ENCODE peak calls at places on chromosomes 5 and 9, in seven cellular contexts. O, C, V, W, P, Q and J are unnamed samples.

GRCh38 chr5:107218457-107219193 is 452.1 kb downstream of the EFNA5 start:
- DNase-seq in W (no peak), O (no peak), C (no peak), Q (no peak), P (no peak), V (no peak), J (peak)

GRCh38 chr5:179312557-179313235 is 32.6 kb downstream of the ADAMTS2 start:
- DNase-seq in V (no peak), O (no peak), C (peak), Q (no peak), W (no peak), P (peak), J (no peak)

GRCh38 chr9:114775121-114775520 is 30.7 kb downstream of the TNFSF15 start:
- DNase-seq in P (no peak), O (no peak), Q (no peak), V (no peak), W (no peak), C (no peak), J (no peak)

GRCh38 chr5:55036477-55036876 is 12.4 kb downstream of the GZMK start:
- DNase-seq in O (no peak), Q (no peak), P (no peak), W (no peak), V (no peak), C (no peak), J (no peak)

GRCh38 chr9:123959787-123960186 is 29.9 kb upstream of the DENND1A start:
- DNase-seq in O (no peak), Q (no peak), C (no peak), W (no peak), P (no peak), V (no peak), J (no peak)

GRCh38 chr5:29263836-29264235 is 1929.7 kb upstream of the CDH6 start:
- DNase-seq in C (no peak), V (no peak), Q (no peak), W (no peak), O (no peak), P (no peak), J (no peak)

GRCh38 chr9:138067594-138068367 is 190.2 kb downstream of the CACNA1B start:
- DNase-seq in C (peak), Q (no peak), P (peak), W (no peak), O (peak), V (no peak), J (no peak)

GRCh38 chr5:74665246-74665645 is 19.8 kb upstream of the HEXB start:
- DNase-seq in V (no peak), W (no peak), P (no peak), C (no peak), O (no peak), Q (no peak), J (no peak)

GRCh38 chr9:72960446-72960845 is 7.6 kb upstream of the ALDH1A1 start:
- DNase-seq in V (no peak), W (no peak), P (no peak), C (no peak), Q (no peak), O (no peak), J (no peak)

GRCh38 chr5:14492341-14492964 is 89.1 kb upstream of the OTULINL start:
- DNase-seq in Q (no peak), P (no peak), V (no peak), C (no peak), W (no peak), O (no peak), J (no peak)

GRCh38 chr9:80885894-80886293 is 803.5 kb downstream of the TLE1 start:
- DNase-seq in W (peak), O (no peak), V (no peak), Q (no peak), C (no peak), P (no peak), J (peak)

GRCh38 chr9:104700306-104700705 is 6.0 kb downstream of the OR13D1 start:
- DNase-seq in O (no peak), Q (peak), V (no peak), C (no peak), W (no peak), P (no peak), J (no peak)

GRCh38 chr5:34529581-34530331 is 126.4 kb upstream of the RAI14 start:
- DNase-seq in W (no peak), C (no peak), O (peak), Q (no peak), V (no peak), P (no peak), J (no peak)

GRCh38 chr5:14036947-14037346 is 92.5 kb upstream of the DNAH5 start:
- DNase-seq in W (no peak), C (no peak), V (no peak), P (no peak), Q (no peak), O (no peak), J (no peak)

GRCh38 chr9:115086461-115086860 is 31.5 kb downstream of the TNC start:
- DNase-seq in V (no peak), P (no peak), W (no peak), O (no peak), C (no peak), Q (no peak), J (no peak)

GRCh38 chr9:15531380-15531779 is 20.6 kb upstream of the PSIP1 start:
- DNase-seq in W (no peak), P (no peak), Q (no peak), O (no peak), V (no peak), C (no peak), J (no peak)

GRCh38 chr5:119706049-119706448 is 76.7 kb downstream of the FAM170A start:
- DNase-seq in V (no peak), O (no peak), Q (no peak), C (no peak), P (no peak), W (no peak), J (no peak)

GRCh38 chr5:138353550-138353893 is 1.0 kb downstream of the KDM3B start:
- DNase-seq in P (no peak), O (no peak), V (peak), W (no peak), C (no peak), Q (no peak), J (no peak)

GRCh38 chr9:131098391-131099087 is 2.2 kb downstream of the AIF1L start:
- DNase-seq in W (no peak), V (no peak), C (no peak), Q (no peak), P (no peak), O (no peak), J (no peak)

GRCh38 chr5:26894719-26895263 is 143.6 kb downstream of the CDH9 start:
- DNase-seq in V (no peak), C (no peak), Q (no peak), W (no peak), O (no peak), P (no peak), J (no peak)

GRCh38 chr5:80124519-80124918 is 89.4 kb downstream of the THBS4 start:
- DNase-seq in O (no peak), V (no peak), P (no peak), Q (no peak), C (no peak), W (no peak), J (no peak)
- TF ChIP-seq POLR2AphosphoS5 in O (no peak), V (no peak), P (no peak), Q (no peak), C (no peak), W (no peak), J (no peak)

DNA sequence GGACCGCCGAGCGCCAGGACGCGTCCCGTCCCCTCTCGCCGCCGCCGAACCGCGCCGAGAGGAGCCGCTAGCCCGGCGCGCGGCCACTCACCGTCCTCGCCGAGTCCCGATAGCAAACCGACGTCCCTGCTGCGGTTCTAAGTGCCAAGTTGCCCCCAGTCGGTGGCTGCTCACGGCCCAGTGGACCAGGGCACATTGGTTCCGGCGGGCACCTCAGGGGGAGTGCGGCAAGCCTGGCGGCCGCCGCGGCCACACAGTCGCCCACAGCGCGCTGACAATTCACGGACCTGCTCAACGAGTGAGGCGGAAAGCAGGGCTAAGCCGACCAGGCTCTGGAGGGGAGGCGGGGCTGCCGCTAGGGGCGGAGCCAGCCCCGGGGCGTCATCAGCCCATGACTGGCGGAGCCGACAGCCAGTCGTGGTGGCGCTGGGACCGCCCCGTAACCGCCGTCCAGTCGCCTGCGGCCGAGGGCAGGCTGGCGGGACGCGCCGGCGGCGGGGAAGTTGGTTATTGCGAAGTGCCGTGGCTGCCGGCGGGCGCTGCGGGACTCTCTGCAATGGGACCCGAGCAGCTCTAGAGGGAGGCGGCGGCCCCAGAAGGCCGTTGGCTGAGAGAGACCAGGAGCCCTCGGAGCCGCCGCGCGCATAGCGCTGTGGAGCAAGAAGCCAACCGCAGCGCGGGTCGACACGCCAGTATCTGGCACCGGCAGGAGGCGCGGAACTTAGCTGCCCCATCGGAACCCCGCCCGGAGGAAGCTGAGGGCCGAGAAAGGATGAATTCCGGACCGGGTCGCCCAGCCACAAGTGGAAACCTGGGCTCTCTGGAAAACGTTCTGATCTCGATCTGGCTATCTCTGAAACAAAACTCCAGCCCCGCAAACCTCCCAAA is at the start of gene MARCHF3:
- DNase-seq in V (peak), W (peak), P (peak), Q (peak), C (peak), O (peak), J (peak)
- TF ChIP-seq POLR2AphosphoS5 in V (peak), W (peak), P (peak), Q (peak), C (peak), O (peak), J (peak)

DNA sequence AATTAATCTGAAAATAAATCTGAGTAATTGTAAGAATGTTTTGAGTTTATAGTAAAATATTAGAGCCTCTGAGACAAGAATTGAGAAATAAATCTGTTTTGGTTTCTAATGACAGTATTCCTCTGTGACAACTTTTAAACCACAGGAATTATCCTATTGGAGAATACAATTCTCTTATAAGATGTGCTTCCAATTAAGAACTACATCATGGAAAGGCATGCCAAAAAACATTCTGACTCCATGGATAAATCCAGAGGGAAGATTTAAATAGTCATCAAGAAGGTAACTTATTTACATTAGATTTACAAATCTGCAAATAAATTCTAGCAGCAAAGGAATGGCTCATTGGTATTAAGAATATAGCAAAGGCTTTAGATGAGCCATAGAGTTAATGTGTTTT is 178.3 kb upstream of the ACOT12 start:
- DNase-seq in O (no peak), P (no peak), Q (no peak), W (no peak), V (no peak), C (no peak), J (no peak)
- TF ChIP-seq POLR2AphosphoS5 in O (no peak), P (no peak), Q (no peak), W (no peak), V (no peak), C (no peak), J (no peak)

GRCh38 chr9:95507456-95508241 is 9.1 kb downstream of the PTCH1 start:
- DNase-seq in C (no peak), Q (peak), V (peak), W (no peak), O (peak), P (peak), J (no peak)

GRCh38 chr9:95510610-95511231 is 6.0 kb downstream of the PTCH1 start:
- DNase-seq in C (peak), W (peak), Q (peak), V (peak), O (peak), P (peak), J (peak)

GRCh38 chr9:95508242-95508967 is 8.4 kb downstream of the PTCH1 start:
- DNase-seq in C (no peak), O (no peak), Q (no peak), P (no peak), W (no peak), V (peak), J (no peak)

GRCh38 chr9:95509851-95510529 is 6.8 kb downstream of the PTCH1 start:
- DNase-seq in W (no peak), V (no peak), P (no peak), C (no peak), Q (no peak), O (no peak), J (no peak)

DNA sequence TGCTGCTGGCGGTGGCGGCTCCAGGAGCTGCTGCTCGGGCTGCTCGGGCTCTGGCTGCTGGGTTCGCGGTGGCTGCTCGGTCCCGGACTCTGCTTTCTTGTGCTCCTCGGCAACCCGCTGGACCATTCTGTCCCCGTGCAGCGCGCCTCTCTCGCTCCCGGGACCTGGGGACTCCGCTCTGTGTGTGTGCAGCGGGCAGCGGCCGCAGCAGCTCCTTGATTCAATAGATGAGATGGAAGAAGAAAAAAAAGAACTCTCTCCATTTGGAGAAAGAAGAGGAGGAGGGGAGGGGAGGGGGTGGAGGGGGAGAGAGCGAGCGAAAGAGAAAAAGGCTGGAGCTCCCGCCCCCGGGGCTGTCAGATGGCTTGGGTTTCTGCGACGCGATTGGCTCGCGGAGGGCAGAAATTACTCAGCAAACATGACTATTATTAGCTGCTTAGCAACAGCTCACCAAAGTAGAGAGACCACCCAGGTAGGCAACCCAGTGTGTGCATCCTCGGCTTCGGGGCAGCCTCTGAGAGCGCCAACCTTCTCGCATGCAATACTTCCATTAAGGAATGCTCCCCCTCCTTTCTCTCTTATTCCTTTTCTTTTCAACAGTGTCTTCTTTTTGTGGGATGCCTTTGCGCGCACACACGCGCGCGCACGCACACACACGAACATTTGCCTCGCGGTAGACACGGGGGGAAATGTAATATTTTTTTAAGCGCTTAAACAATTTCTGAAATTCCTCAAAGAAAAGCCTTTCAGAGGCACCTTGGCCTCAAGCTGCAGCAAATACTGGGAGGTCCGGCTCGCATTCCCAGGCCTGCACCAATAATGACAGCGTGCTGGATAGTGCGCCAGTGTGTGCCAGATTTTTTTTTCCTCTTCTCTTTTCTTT is 7.6 kb downstream of the PTCH1 start:
- DNase-seq in W (peak), V (peak), O (peak), Q (peak), P (peak), C (peak), J (no peak)
- TF ChIP-seq POLR2AphosphoS5 in W (no peak), V (no peak), O (peak), Q (peak), P (no peak), C (no peak), J (no peak)

GRCh38 chr5:40798012-40798855 is at the start of gene PRKAA1:
- DNase-seq in V (peak), W (peak), Q (peak), O (peak), P (peak), C (peak), J (peak)
- TF ChIP-seq POLR2AphosphoS5 in V (peak), W (peak), Q (peak), O (peak), P (peak), C (peak), J (no peak)

GRCh38 chr5:176553260-176554085 is 4.3 kb downstream of the CDHR2 start:
- DNase-seq in C (no peak), W (no peak), O (no peak), Q (no peak), P (no peak), V (no peak), J (no peak)
- TF ChIP-seq POLR2AphosphoS5 in C (no peak), W (no peak), O (no peak), Q (no peak), P (no peak), V (no peak), J (no peak)

GRCh38 chr5:168656633-168657032 is 77.5 kb upstream of the PANK3 start:
- DNase-seq in O (no peak), Q (no peak), C (no peak), W (no peak), P (no peak), V (no peak), J (no peak)
- TF ChIP-seq POLR2AphosphoS5 in O (no peak), Q (no peak), C (no peak), W (no peak), P (peak), V (peak), J (no peak)

GRCh38 chr5:157546456-157547100 is 29.0 kb downstream of the ADAM19 start:
- DNase-seq in P (no peak), Q (no peak), W (no peak), C (no peak), O (no peak), V (no peak), J (no peak)
- TF ChIP-seq POLR2AphosphoS5 in P (no peak), Q (no peak), W (no peak), C (no peak), O (peak), V (no peak), J (no peak)